ENCODE peak calls at places on chromosomes 3 and 15, in nine cellular contexts. B is hypothalamus, P is left cardiac atrium, X is kidney tubule cell, I is endothelial cell of umbilical vein, Z is B cell, G is Daoy, E is H7, T is GM23248. S is an unnamed sample.

GRCh38 chr15:88256261-88257230 is at the start of gene NTRK3:
- DNase-seq in B (peak; percentile 20), P (no peak), X (peak; percentile 12), I (peak; percentile 1), Z (no peak), G (peak; percentile 21), E (peak; percentile 93), T (peak; percentile 44), S (peak; percentile 21)

GRCh38 chr3:138881233-138881632 is 46.5 kb upstream of the PIK3CB start:
- DNase-seq in B (no peak), P (no peak), X (no peak), I (no peak), Z (no peak), G (no peak), E (no peak), T (no peak), S (peak; percentile 15)

GRCh38 chr3:57815034-57815433 is 58.9 kb downstream of the SLMAP start:
- DNase-seq in B (no peak), P (no peak), X (no peak), I (no peak), Z (no peak), G (no peak), E (no peak), T (no peak), S (no peak)

GRCh38 chr15:71761649-71762048 is 48.7 kb upstream of the NR2E3 start:
- DNase-seq in B (no peak), P (peak; percentile 62), X (peak; percentile 98), I (peak; percentile 84), Z (no peak), G (peak; percentile 68), E (no peak), T (peak; percentile 94), S (peak; percentile 91)

GRCh38 chr3:23961064-23961463 is 16.0 kb downstream of the NR1D2 start:
- DNase-seq in B (no peak), P (no peak), X (peak; percentile 59), I (no peak), Z (no peak), G (no peak), E (no peak), T (peak; percentile 44), S (no peak)

GRCh38 chr15:99453646-99454045 is 112.1 kb upstream of the MEF2A start:
- DNase-seq in B (no peak), P (no peak), X (no peak), I (no peak), Z (no peak), G (no peak), E (no peak), T (no peak), S (no peak)

GRCh38 chr15:73747847-73748605 is 5.1 kb downstream of the INSYN1 start:
- DNase-seq in B (no peak), P (no peak), X (no peak), I (no peak), Z (no peak), G (no peak), E (no peak), T (no peak), S (no peak)

GRCh38 chr15:52529289-52529929 is 729 bp upstream of the MYO5A start:
- DNase-seq in B (peak; percentile 29), P (no peak), X (no peak), I (no peak), Z (peak; percentile 40), G (no peak), E (no peak), T (no peak), S (no peak)

GRCh38 chr3:114104414-114104813 is 47.9 kb downstream of the QTRT2 start:
- DNase-seq in B (no peak), P (no peak), X (no peak), I (no peak), Z (no peak), G (no peak), E (no peak), T (peak; percentile 11), S (no peak)

GRCh38 chr3:122679467-122680291 is 960 bp upstream of the PARP14 start:
- DNase-seq in B (peak; percentile 23), P (peak; percentile 26), X (peak; percentile 50), I (peak; percentile 50), Z (peak; percentile 42), G (peak; percentile 60), E (peak; percentile 28), T (peak; percentile 54), S (peak; percentile 31)

GRCh38 chr3:117695321-117695720 is 985.7 kb downstream of the TUSC7 start:
- DNase-seq in B (no peak), P (no peak), X (no peak), I (no peak), Z (no peak), G (peak; percentile 15), E (no peak), T (peak; percentile 85), S (peak; percentile 77)

GRCh38 chr15:66849393-66849745 is 147.3 kb downstream of the SMAD6 start:
- DNase-seq in B (no peak), P (no peak), X (no peak), I (no peak), Z (no peak), G (no peak), E (no peak), T (no peak), S (no peak)

GRCh38 chr3:132380979-132381944 is 36.0 kb upstream of the DNAJC13 start:
- DNase-seq in B (no peak), P (no peak), X (no peak), I (no peak), Z (no peak), G (no peak), E (no peak), T (peak; percentile 7), S (no peak)

GRCh38 chr3:10484709-10485108 is 20.7 kb downstream of the ATP2B2 start:
- DNase-seq in B (no peak), P (no peak), X (no peak), I (no peak), Z (no peak), G (no peak), E (no peak), T (no peak), S (no peak)

GRCh38 chr3:126155280-126155640 is 25.1 kb downstream of the ALDH1L1 start:
- DNase-seq in B (no peak), P (no peak), X (no peak), I (no peak), Z (no peak), G (no peak), E (no peak), T (no peak), S (no peak)

GRCh38 chr3:10780922-10781321 is 35.1 kb upstream of the SLC6A11 start:
- DNase-seq in B (no peak), P (no peak), X (no peak), I (no peak), Z (no peak), G (no peak), E (no peak), T (no peak), S (no peak)

GRCh38 chr15:64213646-64214045 is 50.8 kb upstream of the PPIB start:
- DNase-seq in B (no peak), P (no peak), X (no peak), I (no peak), Z (no peak), G (no peak), E (no peak), T (no peak), S (no peak)

GRCh38 chr15:42088801-42089640 is 5.3 kb downstream of the PLA2G4D start:
- DNase-seq in B (no peak), P (no peak), X (no peak), I (no peak), Z (no peak), G (peak; percentile 66), E (no peak), T (no peak), S (no peak)

GRCh38 chr3:56389213-56389830 is 78.9 kb downstream of the ERC2 start:
- DNase-seq in B (no peak), P (no peak), X (no peak), I (no peak), Z (no peak), G (no peak), E (no peak), T (no peak), S (no peak)

GRCh38 chr3:13657660-13658435 is 108.9 kb downstream of the FBLN2 start:
- DNase-seq in B (peak; percentile 28), P (peak; percentile 59), X (peak; percentile 73), I (peak; percentile 29), Z (no peak), G (peak; percentile 65), E (peak; percentile 95), T (peak; percentile 75), S (no peak)

GRCh38 chr3:43691120-43692002 is 623 bp downstream of the ABHD5 start:
- DNase-seq in B (peak; percentile 30), P (peak; percentile 77), X (peak; percentile 85), I (peak; percentile 40), Z (peak; percentile 51), G (peak; percentile 61), E (peak; percentile 87), T (peak; percentile 65), S (peak; percentile 56)

GRCh38 chr3:52446631-52447511 is 2.0 kb upstream of the SEMA3G start:
- DNase-seq in B (peak; percentile 24), P (peak; percentile 68), X (peak; percentile 45), I (peak; percentile 70), Z (peak; percentile 78), G (peak; percentile 48), E (peak; percentile 93), T (peak; percentile 71), S (peak; percentile 28)

GRCh38 chr3:140050977-140051957 is 116.3 kb downstream of the CLSTN2 start:
- DNase-seq in B (peak; percentile 13), P (no peak), X (peak; percentile 43), I (no peak), Z (no peak), G (peak; percentile 27), E (peak; percentile 42), T (peak; percentile 15), S (peak; percentile 36)

GRCh38 chr3:69972672-69973071 is 26.9 kb upstream of the SAMMSON start:
- DNase-seq in B (no peak), P (no peak), X (no peak), I (no peak), Z (no peak), G (no peak), E (no peak), T (no peak), S (no peak)

GRCh38 chr3:16741890-16742289 is 136.7 kb upstream of the DAZL start:
- DNase-seq in B (no peak), P (peak; percentile 41), X (peak; percentile 69), I (no peak), Z (no peak), G (peak; percentile 21), E (no peak), T (peak; percentile 49), S (peak; percentile 12)

S was measured in MG63.